ENCODE peak calls at places on chromosomes 5 and 9, in nine cellular contexts. M is GM06990, D is WERI-Rb-1, S is neural progenitor cell, T is sigmoid colon, E is psoas muscle, R is IMR-90, P is right atrium auricular region, F is A673. A is an unnamed sample.

GRCh38 chr5:122498163-122498562 is 186.1 kb downstream of the SNCAIP start:
- DNase-seq in M (no peak), D (peak; percentile 57), S (peak; percentile 63), T (no peak), E (no peak), R (peak; percentile 32), P (no peak), F (peak; percentile 4), A (no peak)

GRCh38 chr9:116008278-116008677 is 145.3 kb upstream of the PAPPA start:
- DNase-seq in M (no peak), D (no peak), S (no peak), T (no peak), E (no peak), R (peak; percentile 52), P (no peak), F (no peak), A (no peak)

GRCh38 chr5:170173227-170173626 is 59.6 kb upstream of the C5orf58 start:
- DNase-seq in M (no peak), D (no peak), S (no peak), T (no peak), E (no peak), R (peak; percentile 23), P (no peak), F (no peak), A (no peak)

GRCh38 chr9:20355022-20355421 is 267.3 kb downstream of the MLLT3 start:
- DNase-seq in M (no peak), D (no peak), S (no peak), T (no peak), E (no peak), R (peak; percentile 92), P (no peak), F (no peak), A (no peak)

GRCh38 chr5:45695680-45696093 is 493 bp downstream of the HCN1 start:
- DNase-seq in M (no peak), D (peak; percentile 25), S (no peak), T (no peak), E (no peak), R (no peak), P (no peak), F (no peak), A (no peak)

GRCh38 chr5:95620030-95620869 is at the start of gene GPR150:
- DNase-seq in M (peak; percentile 83), D (peak; percentile 63), S (peak; percentile 76), T (peak; percentile 71), E (peak; percentile 70), R (peak; percentile 37), P (no peak), F (peak; percentile 61), A (peak; percentile 80)

GRCh38 chr9:108254236-108254635 is 601.5 kb downstream of the ACTL7B start:
- DNase-seq in M (no peak), D (no peak), S (no peak), T (no peak), E (no peak), R (peak; percentile 16), P (no peak), F (no peak), A (no peak)

GRCh38 chr9:89738137-89738932 is 133.5 kb downstream of the GADD45G start:
- DNase-seq in M (no peak), D (peak; percentile 40), S (peak; percentile 28), T (no peak), E (no peak), R (no peak), P (no peak), F (no peak), A (no peak)

GRCh38 chr5:159208508-159209437 is 580 bp downstream of the RNF145 start:
- DNase-seq in M (peak; percentile 46), D (peak; percentile 47), S (peak; percentile 75), T (peak; percentile 70), E (peak; percentile 45), R (peak; percentile 28), P (no peak), F (peak; percentile 39), A (peak; percentile 35)

GRCh38 chr5:154293219-154293618 is 102.7 kb downstream of the GALNT10 start:
- DNase-seq in M (no peak), D (no peak), S (no peak), T (no peak), E (no peak), R (no peak), P (no peak), F (no peak), A (no peak)

GRCh38 chr5:150780816-150781221 is 2.3 kb downstream of the SMIM3 start:
- DNase-seq in M (no peak), D (no peak), S (no peak), T (no peak), E (no peak), R (peak; percentile 64), P (no peak), F (no peak), A (no peak)

GRCh38 chr5:207599-207998 is 10.4 kb downstream of the CCDC127 start:
- DNase-seq in M (no peak), D (no peak), S (no peak), T (no peak), E (no peak), R (peak; percentile 33), P (no peak), F (no peak), A (no peak)

GRCh38 chr5:204966-205670 is 12.8 kb downstream of the CCDC127 start:
- DNase-seq in M (no peak), D (no peak), S (no peak), T (no peak), E (no peak), R (no peak), P (no peak), F (no peak), A (no peak)

GRCh38 chr5:206927-207536 is 10.9 kb downstream of the CCDC127 start:
- DNase-seq in M (no peak), D (no peak), S (no peak), T (no peak), E (no peak), R (no peak), P (no peak), F (no peak), A (no peak)

GRCh38 chr5:204462-204861 is 13.2 kb downstream of the LRRC14B start:
- DNase-seq in M (no peak), D (no peak), S (no peak), T (no peak), E (no peak), R (no peak), P (no peak), F (no peak), A (no peak)

DNA sequence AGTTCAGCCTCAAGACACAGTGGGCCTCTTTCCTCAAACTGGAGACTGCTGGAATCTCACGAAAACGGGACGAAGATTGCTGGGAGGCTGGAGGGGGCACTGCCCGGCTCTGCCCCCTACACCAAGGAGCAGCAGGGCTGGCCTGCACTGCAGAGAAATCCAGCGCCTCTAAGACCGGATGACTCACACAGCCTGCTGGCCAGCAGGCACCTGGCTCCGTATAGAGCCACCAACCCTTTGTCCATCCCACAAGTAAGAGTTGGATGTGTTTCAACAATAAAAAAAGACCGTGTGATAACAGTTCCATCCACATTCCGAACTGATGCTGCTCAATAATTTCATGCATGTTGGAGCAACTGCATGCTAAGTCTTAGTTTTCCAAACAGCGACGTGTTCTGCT is 11.5 kb downstream of the CCDC127 start:
- DNase-seq in M (no peak), D (no peak), S (no peak), T (no peak), E (no peak), R (peak; percentile 45), P (no peak), F (no peak), A (no peak)
- H3K36me3 ChIP-seq in M (peaks cover 13% of the 10 kb centered on the region), D (peaks cover 39% of the 10 kb centered on the region), S (no peaks in the 10 kb centered on the region), T (peaks cover 15% of the 10 kb centered on the region), E (no peaks in the 10 kb centered on the region), R (peaks cover 16% of the 10 kb centered on the region), P (peaks cover 25% of the 10 kb centered on the region), F (peaks cover 19% of the 10 kb centered on the region), A (no peaks in the 10 kb centered on the region)

DNA sequence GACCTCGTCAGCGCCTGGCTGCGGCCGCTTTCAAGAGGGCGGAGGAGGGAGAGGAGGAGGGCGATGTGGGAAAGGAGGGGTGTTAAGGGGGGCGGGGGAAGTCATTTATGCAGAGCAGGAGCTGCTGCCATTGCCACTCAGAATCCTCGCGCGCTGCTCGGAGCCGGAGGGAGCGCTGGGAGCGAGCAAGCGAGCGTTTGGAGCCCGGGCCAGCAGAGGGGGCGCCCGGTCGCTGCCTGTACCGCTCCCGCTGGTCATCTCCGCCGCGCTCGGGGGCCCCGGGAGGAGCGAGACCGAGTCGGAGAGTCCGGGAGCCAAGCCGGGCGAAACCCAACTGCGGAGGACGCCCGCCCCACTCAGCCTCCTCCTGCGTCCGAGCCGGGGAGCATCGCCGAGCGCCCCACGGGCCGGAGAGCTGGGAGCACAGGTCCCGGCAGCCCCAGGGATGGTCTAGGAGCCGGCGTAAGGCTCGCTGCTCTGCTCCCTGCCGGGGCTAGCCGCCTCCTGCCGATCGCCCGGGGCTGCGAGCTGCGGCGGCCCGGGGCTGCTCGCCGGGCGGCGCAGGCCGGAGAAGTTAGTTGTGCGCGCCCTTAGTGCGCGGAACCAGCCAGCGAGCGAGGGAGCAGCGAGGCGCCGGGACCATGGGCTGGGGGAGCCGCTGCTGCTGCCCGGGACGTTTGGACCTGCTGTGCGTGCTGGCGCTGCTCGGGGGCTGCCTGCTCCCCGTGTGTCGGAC is at the start of gene PCSK5:
- DNase-seq in M (peak; percentile 52), D (peak; percentile 96), S (peak; percentile 97), T (peak; percentile 97), E (peak; percentile 89), R (peak; percentile 89), P (peak; percentile 91), F (peak; percentile 86), A (peak; percentile 91)
- TF ChIP-seq CTCF in M (peak; percentile 23), D (peak; percentile 24), S (peak; percentile 49), T (peak; percentile 23), E (peak; percentile 20), R (peak; percentile 29), P (peak; percentile 11), F (no peak), A (peak; percentile 50)

GRCh38 chr9:129813661-129814060 is 10.3 kb downstream of the TOR1A start:
- DNase-seq in M (no peak), D (no peak), S (no peak), T (no peak), E (no peak), R (no peak), P (no peak), F (no peak), A (no peak)
- H3K36me3 ChIP-seq in M (peaks cover 34% of the 10 kb centered on the region), D (peaks cover 73% of the 10 kb centered on the region), S (no peaks in the 10 kb centered on the region), T (peaks cover 24% of the 10 kb centered on the region), E (peaks cover 3% of the 10 kb centered on the region), R (peaks cover 58% of the 10 kb centered on the region), P (peaks cover 58% of the 10 kb centered on the region), F (peaks cover 59% of the 10 kb centered on the region), A (no peaks in the 10 kb centered on the region)

GRCh38 chr5:949815-950560 is 57.3 kb downstream of the TRIP13 start:
- DNase-seq in M (no peak), D (no peak), S (no peak), T (no peak), E (no peak), R (no peak), P (peak; percentile 54), F (no peak), A (no peak)

GRCh38 chr5:949275-949543 is 56.5 kb downstream of the TRIP13 start:
- DNase-seq in M (no peak), D (no peak), S (no peak), T (no peak), E (no peak), R (no peak), P (no peak), F (no peak), A (no peak)

GRCh38 chr5:946720-947625 is 54.3 kb downstream of the TRIP13 start:
- DNase-seq in M (no peak), D (peak; percentile 8), S (no peak), T (no peak), E (no peak), R (no peak), P (no peak), F (no peak), A (no peak)

GRCh38 chr5:947626-948471 is 55.2 kb downstream of the TRIP13 start:
- DNase-seq in M (no peak), D (no peak), S (no peak), T (no peak), E (no peak), R (no peak), P (no peak), F (no peak), A (no peak)

GRCh38 chr5:948472-949274 is 56.0 kb downstream of the TRIP13 start:
- DNase-seq in M (no peak), D (no peak), S (no peak), T (no peak), E (no peak), R (no peak), P (no peak), F (no peak), A (no peak)
- TF ChIP-seq CTCF in M (no peak), D (no peak), S (no peak), T (no peak), E (no peak), R (no peak), P (no peak), F (no peak), A (no peak)

A was measured in body of pancreas.